ENCODE peak calls at places on chromosomes 3 and 15, in eight cellular contexts. I, U, J, Y, A, O, N and E are unnamed samples.

GRCh38 chr3:107525954-107526305 is 3.2 kb downstream of the BBX start:
- DNase-seq in I (no peak), U (no peak), J (no peak), Y (no peak), A (no peak), O (no peak), N (peak; percentile 1), E (no peak)

GRCh38 chr3:178131801-178132200 is 404.4 kb upstream of the KCNMB2 start:
- DNase-seq in I (no peak), U (no peak), J (peak; percentile 16), Y (no peak), A (no peak), O (no peak), N (peak; percentile 78), E (no peak)

GRCh38 chr3:58384381-58385090 is 49.1 kb downstream of the PDHB start:
- DNase-seq in I (no peak), U (no peak), J (no peak), Y (no peak), A (no peak), O (no peak), N (no peak), E (no peak)

GRCh38 chr3:42300013-42300412 is 34.0 kb upstream of the CCK start:
- DNase-seq in I (no peak), U (no peak), J (peak; percentile 66), Y (no peak), A (no peak), O (no peak), N (peak; percentile 51), E (peak; percentile 12)

GRCh38 chr3:36483709-36484108 is 103.4 kb downstream of the STAC start:
- DNase-seq in I (no peak), U (no peak), J (no peak), Y (no peak), A (no peak), O (no peak), N (no peak), E (no peak)

GRCh38 chr3:99859855-99860254 is 42.2 kb downstream of the CMSS1 start:
- DNase-seq in I (no peak), U (no peak), J (peak; percentile 91), Y (no peak), A (no peak), O (no peak), N (peak; percentile 97), E (peak; percentile 96)

GRCh38 chr3:32106929-32107362 is 526 bp downstream of the GPD1L start:
- DNase-seq in I (no peak), U (peak; percentile 89), J (no peak), Y (peak; percentile 26), A (no peak), O (no peak), N (no peak), E (no peak)

GRCh38 chr15:78387678-78388077 is 47.5 kb downstream of the CRABP1 start:
- DNase-seq in I (no peak), U (no peak), J (no peak), Y (no peak), A (no peak), O (no peak), N (no peak), E (no peak)

GRCh38 chr15:44222478-44222877 is 27.4 kb upstream of the FRMD5 start:
- DNase-seq in I (no peak), U (no peak), J (no peak), Y (no peak), A (no peak), O (no peak), N (no peak), E (no peak)

GRCh38 chr3:48469046-48469915 is 22.7 kb downstream of the ATRIP start:
- DNase-seq in I (no peak), U (no peak), J (no peak), Y (no peak), A (no peak), O (no peak), N (no peak), E (no peak)

GRCh38 chr3:38731522-38731921 is 82.0 kb upstream of the SCN5A start:
- DNase-seq in I (no peak), U (no peak), J (peak; percentile 51), Y (no peak), A (no peak), O (no peak), N (peak; percentile 41), E (no peak)

GRCh38 chr15:71275566-71276354 is 160.5 kb downstream of the THSD4 start:
- DNase-seq in I (no peak), U (no peak), J (no peak), Y (no peak), A (no peak), O (no peak), N (no peak), E (no peak)

GRCh38 chr3:50256978-50257890 is 11.7 kb upstream of the SEMA3B start:
- DNase-seq in I (no peak), U (no peak), J (peak; percentile 71), Y (no peak), A (peak; percentile 48), O (no peak), N (no peak), E (no peak)

GRCh38 chr3:32431481-32431880 is 39.8 kb downstream of the CMTM7 start:
- DNase-seq in I (no peak), U (no peak), J (no peak), Y (no peak), A (no peak), O (no peak), N (no peak), E (no peak)

GRCh38 chr3:20396335-20396734 is 210.3 kb upstream of the SGO1 start:
- DNase-seq in I (no peak), U (no peak), J (peak; percentile 18), Y (no peak), A (no peak), O (no peak), N (no peak), E (no peak)

GRCh38 chr3:14298442-14298841 is 104.0 kb upstream of the SLC6A6 start:
- DNase-seq in I (no peak), U (no peak), J (no peak), Y (no peak), A (no peak), O (no peak), N (no peak), E (no peak)

GRCh38 chr15:63077952-63078351 is 35.4 kb downstream of the TPM1 start:
- DNase-seq in I (no peak), U (no peak), J (no peak), Y (no peak), A (no peak), O (no peak), N (no peak), E (no peak)

GRCh38 chr3:99659032-99659431 is 20.6 kb downstream of the COL8A1 start:
- DNase-seq in I (no peak), U (peak; percentile 26), J (peak; percentile 98), Y (peak; percentile 52), A (no peak), O (no peak), N (peak; percentile 100), E (peak; percentile 95)

GRCh38 chr15:87131067-87131466 is 1051.4 kb downstream of the AGBL1 start:
- DNase-seq in I (no peak), U (no peak), J (no peak), Y (no peak), A (no peak), O (no peak), N (no peak), E (no peak)

GRCh38 chr3:58041826-58042324 is 33.7 kb downstream of the FLNB start:
- DNase-seq in I (no peak), U (no peak), J (peak; percentile 52), Y (no peak), A (no peak), O (peak; percentile 51), N (peak; percentile 44), E (peak; percentile 73)

GRCh38 chr15:41894791-41895463 is 1.1 kb upstream of the SPTBN5 start:
- DNase-seq in I (peak; percentile 97), U (peak; percentile 87), J (peak; percentile 89), Y (peak; percentile 62), A (peak; percentile 87), O (peak; percentile 89), N (peak; percentile 76), E (peak; percentile 78)
- TF ChIP-seq CTCF in I (peak; percentile 8), U (no peak), J (no peak), Y (no peak), A (no peak), O (peak; percentile 20), N (peak; percentile 14), E (peak; percentile 25)

GRCh38 chr3:115937054-115937453 is 313.7 kb downstream of the GAP43 start:
- DNase-seq in I (no peak), U (no peak), J (peak; percentile 35), Y (no peak), A (no peak), O (no peak), N (peak; percentile 11), E (no peak)
- TF ChIP-seq CTCF in I (no peak), U (peak; percentile 19), J (peak; percentile 44), Y (no peak), A (no peak), O (peak; percentile 23), N (peak; percentile 53), E (peak; percentile 69)

DNA sequence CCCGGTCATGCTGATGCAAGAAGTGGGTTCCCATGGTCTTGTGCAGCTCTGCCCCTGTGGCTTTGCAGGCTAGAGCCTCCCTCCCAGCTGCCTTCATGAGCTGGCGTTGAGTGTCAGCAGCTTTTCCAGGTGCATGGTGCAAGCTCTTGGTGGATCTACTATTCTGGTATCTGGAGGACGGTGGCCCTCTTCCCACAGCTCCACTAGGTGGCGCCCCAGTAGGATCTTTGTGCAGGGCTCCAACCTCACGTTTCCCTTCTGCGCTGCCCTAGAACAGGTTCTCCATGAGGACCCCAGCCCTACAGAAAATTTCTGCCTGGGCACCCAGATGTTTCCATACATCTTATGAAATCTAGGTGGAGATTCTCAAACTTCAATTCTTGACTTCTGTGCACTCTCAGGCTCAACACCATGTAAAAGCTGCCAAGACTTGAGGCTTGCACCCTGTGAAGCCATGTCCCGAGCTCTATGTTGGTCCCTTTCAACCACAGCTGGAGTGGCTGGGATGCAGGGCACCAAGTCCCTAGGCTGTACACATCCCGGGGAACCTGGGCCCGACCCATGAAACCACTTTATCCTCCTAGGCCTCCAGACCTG is 238.4 kb upstream of the MDFIC2 start:
- DNase-seq in I (peak; percentile 54), U (peak; percentile 82), J (peak; percentile 77), Y (peak; percentile 48), A (peak; percentile 75), O (no peak), N (peak; percentile 57), E (peak; percentile 27)
- TF ChIP-seq CTCF in I (peak; percentile 84), U (peak; percentile 87), J (peak; percentile 81), Y (peak; percentile 51), A (peak; percentile 76), O (peak; percentile 77), N (peak; percentile 72), E (peak; percentile 92)

DNA sequence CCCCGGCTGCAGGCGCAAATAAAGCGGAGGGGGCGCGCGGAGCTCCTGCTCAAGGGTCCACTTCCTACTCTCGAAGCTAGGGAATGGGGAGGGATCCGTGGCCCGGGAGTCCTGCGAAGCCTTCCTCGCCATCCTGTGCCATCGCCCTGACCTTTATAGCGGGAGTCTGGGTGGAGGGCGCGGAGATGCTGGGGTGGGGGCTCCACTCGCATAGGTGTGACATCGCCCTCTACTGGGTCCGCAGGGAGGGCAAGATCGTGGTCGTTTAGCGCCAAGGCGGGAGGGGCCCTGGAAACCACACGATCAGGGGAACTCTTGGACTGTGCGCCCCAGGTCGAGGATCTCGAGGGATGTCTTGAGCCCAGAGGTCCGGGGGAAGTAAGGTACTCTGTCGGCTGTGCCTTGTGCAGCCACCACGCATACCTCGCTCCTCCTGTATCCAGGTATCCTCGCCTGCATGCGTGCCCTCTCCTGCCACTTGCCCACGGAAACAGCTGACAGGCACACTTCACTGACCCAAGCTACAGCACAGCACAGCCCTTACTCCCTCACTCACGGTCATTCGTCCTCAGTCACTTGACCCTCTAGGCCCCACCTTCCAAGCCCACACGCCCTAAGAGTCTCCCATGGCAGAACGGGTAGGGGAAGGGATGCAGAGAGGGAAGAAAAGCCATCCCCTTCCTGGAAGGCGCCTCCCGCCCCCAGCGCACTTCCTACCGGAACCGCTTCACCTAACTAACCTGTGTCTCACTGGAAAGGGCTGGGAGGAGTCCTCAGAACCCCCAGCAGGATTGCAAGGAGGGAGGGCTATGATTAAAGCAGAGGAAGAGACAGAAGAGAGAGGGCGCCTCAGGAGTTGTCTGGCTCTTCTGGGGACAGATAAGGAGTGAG is 22.7 kb downstream of the EPHB3 start:
- DNase-seq in I (no peak), U (no peak), J (no peak), Y (no peak), A (no peak), O (no peak), N (no peak), E (no peak)
- TF ChIP-seq CTCF in I (peak; percentile 26), U (peak; percentile 18), J (peak; percentile 8), Y (no peak), A (no peak), O (peak; percentile 18), N (peak; percentile 12), E (no peak)